ENCODE peak calls at places on chromosomes 3 and 15, in eight cellular contexts. Q is H54; T is skeletal muscle cell; A is LHCN-M2; Z is nephron progenitor cell; V is upper lobe of right lung; I is WTC11; X is activated CD4-positive, alpha-beta T cell treated with anti-CD3 and anti-CD28 coated beads, Interleukin-2, amount 10 ng/mL, durations not matched to agents 7 days and 5 days. S is an unnamed sample.

GRCh38 chr15:40320931-40321371 is 2.5 kb upstream of the INAFM2 start:
- DNase-seq in Q (peak), T (no peak), A (peak), Z (peak), V (no peak), I (peak), X (peak), S (peak)

GRCh38 chr15:85014932-85015331 is 33.3 kb downstream of the PDE8A start:
- DNase-seq in Q (no peak), T (no peak), A (no peak), Z (no peak), V (no peak), I (no peak), X (no peak), S (no peak)

GRCh38 chr3:138684411-138684810 is 75.8 kb downstream of the FAIM start:
- DNase-seq in Q (no peak), T (no peak), A (no peak), Z (no peak), V (no peak), I (no peak), X (no peak), S (no peak)

GRCh38 chr3:16200411-16200810 is 25.9 kb downstream of the GALNT15 start:
- DNase-seq in Q (peak), T (no peak), A (peak), Z (no peak), V (no peak), I (no peak), X (no peak), S (no peak)

GRCh38 chr15:57333487-57333886 is 42.8 kb upstream of the CGNL1 start:
- DNase-seq in Q (no peak), T (no peak), A (no peak), Z (no peak), V (no peak), I (no peak), X (no peak), S (no peak)

GRCh38 chr3:107904536-107905066 is 186.2 kb downstream of the CD47 start:
- DNase-seq in Q (no peak), T (no peak), A (no peak), Z (no peak), V (no peak), I (no peak), X (no peak), S (no peak)

GRCh38 chr3:61053781-61054496 is 197.3 kb downstream of the FHIT start:
- DNase-seq in Q (no peak), T (no peak), A (no peak), Z (no peak), V (no peak), I (no peak), X (no peak), S (no peak)

GRCh38 chr3:53795176-53795575 is 51.0 kb downstream of the CHDH start:
- DNase-seq in Q (no peak), T (no peak), A (no peak), Z (no peak), V (no peak), I (no peak), X (no peak), S (no peak)

GRCh38 chr15:65177901-65178300 is 7.2 kb downstream of the CLPX start:
- DNase-seq in Q (no peak), T (no peak), A (no peak), Z (no peak), V (no peak), I (no peak), X (no peak), S (no peak)

GRCh38 chr3:53464424-53464823 is 30.0 kb upstream of the CACNA1D start:
- DNase-seq in Q (no peak), T (no peak), A (no peak), Z (no peak), V (no peak), I (no peak), X (no peak), S (no peak)

GRCh38 chr3:13051066-13051465 is 22.2 kb downstream of the IQSEC1 start:
- DNase-seq in Q (no peak), T (no peak), A (no peak), Z (no peak), V (no peak), I (peak), X (no peak), S (no peak)

GRCh38 chr15:58432421-58432820 is 630 bp downstream of the LIPC start:
- DNase-seq in Q (no peak), T (no peak), A (peak), Z (no peak), V (no peak), I (no peak), X (no peak), S (no peak)

GRCh38 chr3:47825590-47825989 is 22.7 kb downstream of the DHX30 start:
- DNase-seq in Q (no peak), T (no peak), A (no peak), Z (peak), V (no peak), I (no peak), X (no peak), S (no peak)

GRCh38 chr3:31448035-31448881 is 84.5 kb upstream of the STT3B start:
- DNase-seq in Q (peak), T (no peak), A (no peak), Z (no peak), V (peak), I (peak), X (peak), S (peak)

GRCh38 chr3:14001136-14001535 is 121.3 kb upstream of the WNT7A start:
- DNase-seq in Q (no peak), T (no peak), A (no peak), Z (no peak), V (no peak), I (no peak), X (no peak), S (no peak)

GRCh38 chr3:111923095-111923771 is 55.6 kb upstream of the ABHD10 start:
- DNase-seq in Q (no peak), T (no peak), A (no peak), Z (no peak), V (no peak), I (no peak), X (no peak), S (no peak)

GRCh38 chr3:56958879-56959607 is 101.4 kb upstream of the SPATA12 start:
- DNase-seq in Q (no peak), T (no peak), A (no peak), Z (no peak), V (no peak), I (no peak), X (no peak), S (peak)

GRCh38 chr15:36961956-36962355 is 138.4 kb downstream of the MEIS2 start:
- DNase-seq in Q (no peak), T (no peak), A (peak), Z (no peak), V (no peak), I (no peak), X (no peak), S (no peak)

GRCh38 chr15:76140069-76140454 is 80.3 kb downstream of the TMEM266 start:
- DNase-seq in Q (no peak), T (no peak), A (no peak), Z (no peak), V (no peak), I (peak), X (no peak), S (no peak)

GRCh38 chr3:49349617-49350114 is 8.5 kb downstream of the GPX1 start:
- DNase-seq in Q (no peak), T (no peak), A (no peak), Z (no peak), V (no peak), I (no peak), X (no peak), S (no peak)

GRCh38 chr3:46709147-46709654 is 8.0 kb downstream of the TMIE start:
- DNase-seq in Q (no peak), T (no peak), A (no peak), Z (no peak), V (no peak), I (no peak), X (no peak), S (no peak)

GRCh38 chr3:180421221-180421620 is 180.7 kb upstream of the TTC14 start:
- DNase-seq in Q (no peak), T (no peak), A (no peak), Z (no peak), V (no peak), I (no peak), X (no peak), S (no peak)

GRCh38 chr3:135513106-135514063 is 452.1 kb upstream of the PPP2R3A start:
- DNase-seq in Q (no peak), T (no peak), A (peak), Z (no peak), V (no peak), I (no peak), X (no peak), S (no peak)

GRCh38 chr15:90400759-90401314 is 12.8 kb downstream of the IQGAP1 start:
- DNase-seq in Q (peak), T (peak), A (peak), Z (peak), V (peak), I (peak), X (peak), S (peak)

GRCh38 chr3:186596568-186597287 is 16.1 kb upstream of the AHSG start:
- DNase-seq in Q (no peak), T (no peak), A (no peak), Z (no peak), V (peak), I (no peak), X (no peak), S (no peak)